ENCODE peak calls at places on chromosomes 3 and 15, in five cellular contexts. U, N, C, E and W are unnamed samples.

GRCh38 chr3:23488618-23489017 is 285.5 kb downstream of the UBE2E2 start:
- DNase-seq in U (no peak), N (no peak), C (no peak), E (no peak), W (no peak)

GRCh38 chr15:98905981-98906711 is 101.4 kb downstream of the PGPEP1L start:
- DNase-seq in U (no peak), N (peak), C (no peak), E (no peak), W (peak)

GRCh38 chr15:58229297-58229768 is 91.2 kb downstream of the AQP9 start:
- DNase-seq in U (no peak), N (no peak), C (no peak), E (no peak), W (no peak)

GRCh38 chr3:12929801-12930200 is 88.4 kb upstream of the RPL32 start:
- DNase-seq in U (no peak), N (no peak), C (no peak), E (no peak), W (no peak)

GRCh38 chr3:102180291-102180931 is 254.4 kb upstream of the ZPLD1 start:
- DNase-seq in U (peak), N (no peak), C (no peak), E (no peak), W (peak)

GRCh38 chr3:138051946-138052802 is 42.2 kb downstream of the CLDN18 start:
- DNase-seq in U (peak), N (no peak), C (no peak), E (peak), W (peak)

GRCh38 chr15:38648116-38648843 is 83.7 kb upstream of the RASGRP1 start:
- DNase-seq in U (no peak), N (no peak), C (no peak), E (no peak), W (no peak)

GRCh38 chr15:31523027-31523654 is 196.5 kb downstream of the KLF13 start:
- DNase-seq in U (no peak), N (no peak), C (no peak), E (no peak), W (no peak)

GRCh38 chr15:100009372-100009771 is 276.1 kb upstream of the LYSMD4 start:
- DNase-seq in U (no peak), N (no peak), C (no peak), E (no peak), W (no peak)

GRCh38 chr3:8579101-8579500 is 65.5 kb downstream of the SSUH2 start:
- DNase-seq in U (no peak), N (no peak), C (no peak), E (no peak), W (no peak)

GRCh38 chr3:194189243-194189791 is 53.4 kb downstream of the HES1 start:
- DNase-seq in U (no peak), N (no peak), C (no peak), E (no peak), W (peak)

GRCh38 chr3:20069178-20069532 is 28.9 kb downstream of the KAT2B start:
- DNase-seq in U (no peak), N (no peak), C (no peak), E (no peak), W (no peak)

GRCh38 chr3:5304789-5305680 is 117.5 kb downstream of the EDEM1 start:
- DNase-seq in U (peak), N (no peak), C (no peak), E (peak), W (peak)

GRCh38 chr3:124606180-124606579 is 124.1 kb upstream of the UMPS start:
- DNase-seq in U (no peak), N (no peak), C (no peak), E (no peak), W (peak)

GRCh38 chr3:36193448-36193847 is 186.9 kb upstream of the STAC start:
- DNase-seq in U (no peak), N (no peak), C (no peak), E (no peak), W (no peak)

GRCh38 chr3:183895296-183895695 is 10.6 kb upstream of the PARL start:
- DNase-seq in U (peak), N (no peak), C (no peak), E (peak), W (peak)

GRCh38 chr3:65856907-65857306 is 181.8 kb downstream of the MAGI1 start:
- DNase-seq in U (no peak), N (no peak), C (no peak), E (no peak), W (no peak)

GRCh38 chr15:28943146-28943545 is 57.4 kb downstream of the APBA2 start:
- DNase-seq in U (no peak), N (no peak), C (no peak), E (no peak), W (no peak)

GRCh38 chr3:8964436-8965370 is 1.4 kb upstream of the RAD18 start:
- DNase-seq in U (peak), N (no peak), C (no peak), E (no peak), W (peak)

GRCh38 chr3:33186524-33187367 is 31.9 kb downstream of the SUSD5 start:
- DNase-seq in U (no peak), N (no peak), C (no peak), E (no peak), W (peak)

GRCh38 chr3:87268646-87269211 is 7.7 kb downstream of the POU1F1 start:
- DNase-seq in U (peak), N (no peak), C (no peak), E (no peak), W (no peak)

GRCh38 chr15:93870583-93870982 is 360.8 kb upstream of the MCTP2 start:
- DNase-seq in U (no peak), N (no peak), C (no peak), E (no peak), W (no peak)

GRCh38 chr15:27743078-27743477 is 356.0 kb downstream of the OCA2 start:
- DNase-seq in U (no peak), N (no peak), C (no peak), E (no peak), W (peak)

GRCh38 chr3:49153349-49153912 is 12.7 kb downstream of the CCDC71 start:
- DNase-seq in U (no peak), N (no peak), C (no peak), E (no peak), W (no peak)

GRCh38 chr3:11167590-11167989 is 13.3 kb downstream of the HRH1 start:
- DNase-seq in U (no peak), N (no peak), C (no peak), E (no peak), W (no peak)

GRCh38 chr3:12400795-12401194 is 83.5 kb upstream of the TSEN2 start:
- DNase-seq in U (peak), N (no peak), C (no peak), E (no peak), W (peak)